ENCODE peak calls at places on chromosomes 2 and 18, in five cellular contexts. K is stimulated activated CD4-positive, alpha-beta T cell treated with anti-CD3 and anti-CD28 coated beads, Interleukin-2, amount 100 ng/mL, for 48 hours; P is mesendoderm; B is B cell; C is HEK293T. D is an unnamed sample.

GRCh38 chr2:235168174-235168979 is 216.6 kb downstream of the SH3BP4 start:
- DNase-seq in K (no peak), C (no peak), B (no peak), P (no peak), D (no peak)

GRCh38 chr2:162435676-162436075 is 91.7 kb downstream of the GCA start:
- DNase-seq in P (no peak), K (no peak), B (no peak), C (no peak), D (no peak)

GRCh38 chr18:75062297-75062886 is 146.5 kb downstream of the PTGR3 start:
- DNase-seq in C (no peak), K (no peak), B (no peak), P (no peak), D (no peak)

GRCh38 chr2:75602724-75603342 is 42.1 kb upstream of the EVA1A start:
- DNase-seq in C (no peak), K (no peak), P (no peak), B (no peak), D (no peak)

GRCh38 chr2:5692561-5693287 is 540 bp downstream of the SOX11 start:
- DNase-seq in B (peak; percentile 51), C (no peak), K (no peak), P (peak; percentile 67), D (no peak)

GRCh38 chr2:240963065-240963375 is 35.4 kb upstream of the SNED1 start:
- DNase-seq in B (peak; percentile 39), P (no peak), K (no peak), C (no peak), D (no peak)

GRCh38 chr18:78293516-78293915 is 686.1 kb upstream of the SALL3 start:
- DNase-seq in P (peak; percentile 15), B (no peak), C (no peak), K (no peak), D (no peak)

GRCh38 chr2:44935854-44936185 is 5.7 kb upstream of the SIX3 start:
- DNase-seq in C (no peak), K (no peak), P (peak; percentile 37), B (no peak), D (no peak)

GRCh38 chr18:61334951-61335736 is 1.9 kb downstream of the CDH20 start:
- DNase-seq in P (no peak), B (no peak), K (no peak), C (no peak), D (peak; percentile 14)

GRCh38 chr2:105261061-105261460 is 19.5 kb downstream of the GPR45 start:
- DNase-seq in C (no peak), B (no peak), K (no peak), P (no peak), D (no peak)

GRCh38 chr18:58201728-58202405 is 157.8 kb downstream of the NEDD4L start:
- DNase-seq in P (no peak), K (no peak), C (no peak), B (no peak), D (no peak)

GRCh38 chr2:201733544-201733943 is 35.1 kb upstream of the MPP4 start:
- DNase-seq in C (no peak), P (no peak), B (no peak), K (no peak), D (no peak)

GRCh38 chr2:64562148-64562784 is 38.1 kb downstream of the AFTPH start:
- DNase-seq in C (no peak), B (no peak), K (no peak), P (no peak), D (no peak)

GRCh38 chr2:46601328-46601963 is 122.1 kb downstream of the TMEM247 start:
- DNase-seq in K (no peak), P (no peak), B (no peak), C (no peak), D (no peak)

GRCh38 chr2:222756951-222757645 is 85.6 kb downstream of the MOGAT1 start:
- DNase-seq in C (no peak), B (no peak), K (no peak), P (peak; percentile 76), D (no peak)

GRCh38 chr2:135825131-135825854 is 11.7 kb downstream of the LCT start:
- DNase-seq in B (no peak), K (no peak), P (no peak), C (no peak), D (no peak)

GRCh38 chr18:50849448-50849847 is 29.5 kb upstream of the ME2 start:
- DNase-seq in P (no peak), B (no peak), C (no peak), K (no peak), D (no peak)

GRCh38 chr2:82803307-82803706 is 1655.8 kb downstream of the SUCLG1 start:
- DNase-seq in P (no peak), B (no peak), K (no peak), C (no peak), D (no peak)

GRCh38 chr2:183032200-183032794 is 6.0 kb downstream of the NCKAP1 start:
- DNase-seq in C (no peak), K (no peak), P (no peak), B (no peak), D (no peak)

GRCh38 chr2:52391576-52391975 is 1359.6 kb upstream of the NRXN1 start:
- DNase-seq in B (no peak), C (no peak), P (no peak), K (no peak), D (no peak)

GRCh38 chr2:144325086-144325485 is 194.8 kb downstream of the ZEB2 start:
- DNase-seq in B (no peak), K (no peak), P (no peak), C (no peak), D (no peak)

GRCh38 chr2:227324671-227325055 is 388 bp upstream of the MFF start:
- DNase-seq in K (no peak), P (no peak), B (peak; percentile 40), C (peak; percentile 25), D (no peak)

GRCh38 chr2:127217470-127218325 is 2.4 kb downstream of the CYP27C1 start:
- DNase-seq in C (no peak), B (no peak), P (peak; percentile 80), K (no peak), D (no peak)

GRCh38 chr18:63043516-63043915 is 276.1 kb downstream of the BCL2 start:
- DNase-seq in P (no peak), C (no peak), K (no peak), B (no peak), D (no peak)

GRCh38 chr2:85288244-85288725 is 39.5 kb downstream of the TGOLN2 start:
- DNase-seq in C (no peak), B (no peak), K (no peak), P (peak; percentile 60), D (no peak)

GRCh38 chr18:75473316-75473715 is 45.8 kb upstream of the SMIM21 start:
- DNase-seq in B (no peak), P (no peak), C (no peak), K (no peak), D (no peak)

GRCh38 chr18:3269241-3269640 is 7.3 kb downstream of the MYL12B start:
- DNase-seq in C (no peak), K (no peak), B (no peak), P (no peak), D (no peak)

GRCh38 chr2:163646659-163647058 is 89.1 kb downstream of the FIGN start:
- DNase-seq in B (no peak), C (no peak), K (no peak), P (peak; percentile 53), D (no peak)

GRCh38 chr2:156436477-156437085 is 402 bp downstream of the GPD2 start:
- DNase-seq in K (no peak), P (peak; percentile 59), B (no peak), C (no peak), D (peak; percentile 43)

GRCh38 chr2:59237311-59237710 is 996.2 kb upstream of the FANCL start:
- DNase-seq in K (no peak), C (no peak), P (no peak), B (no peak), D (no peak)

GRCh38 chr2:42182654-42183308 is 13.6 kb downstream of the EML4 start:
- DNase-seq in P (no peak), B (no peak), C (no peak), K (no peak), D (no peak)

GRCh38 chr18:23400918-23401317 is 52.2 kb upstream of the RIOK3 start:
- DNase-seq in C (no peak), P (no peak), K (no peak), B (no peak), D (no peak)

GRCh38 chr2:203061346-203061745 is 46.7 kb downstream of the NBEAL1 start:
- DNase-seq in P (peak; percentile 96), C (no peak), K (no peak), B (no peak), D (no peak)

GRCh38 chr2:47783491-47784330 is 766 bp downstream of the MSH6 start:
- DNase-seq in C (peak; percentile 80), B (peak; percentile 83), K (peak; percentile 48), P (peak; percentile 88), D (peak; percentile 73)

GRCh38 chr2:116510117-116510671 is 1304.3 kb upstream of the DDX18 start:
- DNase-seq in B (no peak), C (no peak), P (peak; percentile 78), K (no peak), D (no peak)

GRCh38 chr2:240831594-240832204 is 11.7 kb upstream of the KIF1A start:
- DNase-seq in C (no peak), B (no peak), K (no peak), P (no peak), D (no peak)

GRCh38 chr2:219698684-219699439 is 71.4 kb downstream of the SLC4A3 start:
- DNase-seq in C (no peak), P (no peak), B (no peak), K (no peak), D (no peak)

GRCh38 chr2:8189316-8189715 is 492.5 kb upstream of the ID2 start:
- DNase-seq in P (peak; percentile 59), B (no peak), C (no peak), K (no peak), D (no peak)

D was measured in caudate nucleus.